ENCODE peak calls at places on chromosomes 1 and 21, in five cellular contexts. B is left cardiac atrium, L is IMR-90, O is EL, M is AG04449. X is an unnamed sample.

GRCh38 chr1:60831780-60832179 is 250.6 kb upstream of the NFIA start:
- DNase-seq in B (no peak), L (no peak), O (no peak), M (no peak), X (no peak)

GRCh38 chr1:110783292-110783918 is 89.5 kb upstream of the CD53 start:
- DNase-seq in B (peak; percentile 34), L (peak; percentile 50), O (peak; percentile 35), M (no peak), X (peak; percentile 29)

GRCh38 chr1:34655206-34655909 is 99.5 kb upstream of the GJB5 start:
- DNase-seq in B (no peak), L (no peak), O (no peak), M (no peak), X (no peak)

GRCh38 chr1:219581344-219581743 is 31.6 kb downstream of the ZC3H11B start:
- DNase-seq in B (no peak), L (no peak), O (no peak), M (no peak), X (no peak)

GRCh38 chr1:224503161-224504118 is 68.8 kb upstream of the WDR26 start:
- DNase-seq in B (peak; percentile 93), L (peak; percentile 80), O (peak; percentile 81), M (no peak), X (peak; percentile 94)

GRCh38 chr1:18010945-18011344 is 96.7 kb upstream of the IGSF21 start:
- DNase-seq in B (no peak), L (no peak), O (no peak), M (no peak), X (no peak)

GRCh38 chr1:66412689-66413088 is 121.3 kb upstream of the SGIP1 start:
- DNase-seq in B (no peak), L (peak; percentile 25), O (peak; percentile 43), M (no peak), X (no peak)

GRCh38 chr1:115748396-115749130 is 20.0 kb downstream of the CASQ2 start:
- DNase-seq in B (no peak), L (peak; percentile 67), O (peak; percentile 8), M (no peak), X (no peak)

GRCh38 chr1:223246468-223246867 is 103.4 kb upstream of the TLR5 start:
- DNase-seq in B (no peak), L (no peak), O (no peak), M (no peak), X (no peak)

GRCh38 chr1:168081373-168082007 is 55.2 kb downstream of the GPR161 start:
- DNase-seq in B (no peak), L (peak; percentile 93), O (peak; percentile 67), M (peak; percentile 81), X (no peak)

GRCh38 chr21:35963920-35964451 is 96.3 kb downstream of the SETD4 start:
- DNase-seq in B (no peak), L (peak; percentile 1), O (peak; percentile 12), M (no peak), X (no peak)

GRCh38 chr1:53763911-53764310 is 24.9 kb upstream of the GLIS1 start:
- DNase-seq in B (no peak), L (no peak), O (no peak), M (no peak), X (no peak)

GRCh38 chr21:46065215-46065992 is 32.5 kb upstream of the COL6A2 start:
- DNase-seq in B (peak; percentile 66), L (peak; percentile 76), O (peak; percentile 53), M (no peak), X (no peak)

GRCh38 chr1:24018611-24019580 is 38.8 kb upstream of the SRSF10 start:
- DNase-seq in B (peak; percentile 97), L (peak; percentile 99), O (peak; percentile 99), M (peak; percentile 98), X (no peak)

GRCh38 chr1:180922637-180923023 is 9.9 kb downstream of the KIAA1614 start:
- DNase-seq in B (no peak), L (no peak), O (no peak), M (no peak), X (no peak)

GRCh38 chr1:217270121-217270520 is 360.8 kb downstream of the GPATCH2 start:
- DNase-seq in B (no peak), L (no peak), O (no peak), M (no peak), X (no peak)

GRCh38 chr1:22830131-22830566 is 119.5 kb downstream of the EPHB2 start:
- DNase-seq in B (no peak), L (no peak), O (no peak), M (no peak), X (no peak)

GRCh38 chr1:4754816-4755215 is 100.4 kb downstream of the AJAP1 start:
- DNase-seq in B (no peak), L (no peak), O (no peak), M (no peak), X (no peak)

GRCh38 chr1:84700065-84700464 is 9.8 kb upstream of the SSX2IP start:
- DNase-seq in B (no peak), L (no peak), O (no peak), M (no peak), X (no peak)

GRCh38 chr1:8152731-8153702 is 126.9 kb upstream of the ERRFI1 start:
- DNase-seq in B (no peak), L (no peak), O (no peak), M (no peak), X (no peak)

GRCh38 chr1:197781998-197782718 is 6.9 kb upstream of the DENND1B start:
- DNase-seq in B (no peak), L (peak; percentile 75), O (peak; percentile 63), M (no peak), X (no peak)

GRCh38 chr1:223750730-223751572 is 38.6 kb downstream of the CAPN2 start:
- DNase-seq in B (no peak), L (no peak), O (no peak), M (no peak), X (no peak)

GRCh38 chr1:21670059-21670881 is 1.1 kb upstream of the RAP1GAP start:
- DNase-seq in B (no peak), L (no peak), O (no peak), M (no peak), X (no peak)

GRCh38 chr1:13756557-13757315 is 56.7 kb downstream of the PRDM2 start:
- DNase-seq in B (no peak), L (no peak), O (no peak), M (no peak), X (no peak)

GRCh38 chr21:42193721-42194120 is 25.2 kb upstream of the ABCG1 start:
- DNase-seq in B (no peak), L (no peak), O (no peak), M (no peak), X (no peak)

GRCh38 chr1:117171900-117172501 is 38.7 kb downstream of the VTCN1 start:
- DNase-seq in B (peak; percentile 78), L (peak; percentile 60), O (no peak), M (no peak), X (no peak)

GRCh38 chr21:27734146-27734545 is 767.3 kb upstream of the ADAMTS5 start:
- DNase-seq in B (no peak), L (peak; percentile 91), O (peak; percentile 82), M (peak; percentile 80), X (no peak)

GRCh38 chr1:234600418-234601216 is 9.4 kb downstream of the IRF2BP2 start:
- DNase-seq in B (peak; percentile 46), L (no peak), O (no peak), M (no peak), X (no peak)

GRCh38 chr1:4851666-4852065 is 197.3 kb downstream of the AJAP1 start:
- DNase-seq in B (no peak), L (no peak), O (no peak), M (no peak), X (no peak)

GRCh38 chr1:27325286-27325685 is 3.3 kb downstream of the TMEM222 start:
- DNase-seq in B (no peak), L (no peak), O (no peak), M (no peak), X (no peak)

GRCh38 chr1:158864595-158864994 is 33.4 kb downstream of the MNDA start:
- DNase-seq in B (no peak), L (no peak), O (no peak), M (no peak), X (no peak)

GRCh38 chr1:247421074-247421473 is 5.1 kb downstream of the NLRP3 start:
- DNase-seq in B (no peak), L (no peak), O (no peak), M (no peak), X (no peak)

X was measured in NCI-H146.